ENCODE peak calls at places on chromosomes 12 and 14, in four cellular contexts. Y is heart left ventricle, S is K562, R is spleen. P is an unnamed sample.
A peak's percentile ranks its signal among the peaks of the same experiment; 100 is the strongest.

GRCh38 chr12:89345830-89346740 is 6.2 kb downstream of the DUSP6 start:
- DNase-seq in S (no peak), Y (peak; percentile 70), R (peak; percentile 88), P (no peak)

GRCh38 chr14:21241218-21241819 is 27.9 kb downstream of the HNRNPC start:
- DNase-seq in S (no peak), Y (no peak), R (no peak), P (no peak)

GRCh38 chr14:105062048-105062433 is 3.2 kb downstream of the GPR132 start:
- DNase-seq in S (no peak), Y (no peak), R (peak; percentile 82), P (no peak)

GRCh38 chr14:101791919-101792572 is 30.5 kb downstream of the PPP2R5C start:
- DNase-seq in Y (no peak), S (no peak), R (no peak), P (no peak)

GRCh38 chr14:79698218-79698617 is 513.1 kb downstream of the DIO2 start:
- DNase-seq in S (no peak), Y (no peak), R (no peak), P (no peak)

GRCh38 chr12:54011665-54012532 is 3.1 kb downstream of the HOXC8 start:
- DNase-seq in R (no peak), S (peak; percentile 29), Y (no peak), P (no peak)

GRCh38 chr14:80809663-80810062 is 131.9 kb downstream of the CEP128 start:
- DNase-seq in S (no peak), R (no peak), Y (no peak), P (no peak)

GRCh38 chr14:99672506-99673327 is 11.4 kb upstream of the CYP46A1 start:
- DNase-seq in Y (no peak), R (peak; percentile 68), S (peak; percentile 37), P (peak; percentile 55)

GRCh38 chr12:57893460-57894353 is 47.2 kb upstream of the CTDSP2 start:
- DNase-seq in S (peak; percentile 42), Y (peak; percentile 96), R (no peak), P (peak; percentile 45)

GRCh38 chr12:102454808-102455760 is 25.3 kb downstream of the IGF1 start:
- DNase-seq in S (no peak), R (no peak), Y (peak; percentile 37), P (no peak)

GRCh38 chr14:37711499-37712475 is 116.4 kb downstream of the TTC6 start:
- DNase-seq in S (no peak), Y (no peak), R (no peak), P (no peak)

GRCh38 chr12:106724116-106724515 is 50.4 kb upstream of the RIC8B start:
- DNase-seq in S (no peak), R (no peak), Y (no peak), P (no peak)

GRCh38 chr14:99241314-99242035 is 30.5 kb downstream of the BCL11B start:
- DNase-seq in Y (no peak), R (no peak), S (no peak), P (no peak)

GRCh38 chr14:32567543-32568384 is 238.7 kb downstream of the AKAP6 start:
- DNase-seq in S (no peak), Y (no peak), R (no peak), P (no peak)

GRCh38 chr12:53232641-53233538 is 881 bp upstream of the RARG start:
- DNase-seq in R (no peak), S (peak; percentile 56), Y (peak; percentile 84), P (peak; percentile 64)

GRCh38 chr12:54232790-54233189 is 44.0 kb upstream of the SMUG1 start:
- DNase-seq in Y (no peak), S (no peak), R (no peak), P (no peak)

GRCh38 chr12:87082756-87083155 is 826.6 kb upstream of the MGAT4C start:
- DNase-seq in S (no peak), R (no peak), Y (no peak), P (no peak)

GRCh38 chr14:54462048-54462447 is 20.9 kb upstream of the CNIH1 start:
- DNase-seq in Y (no peak), S (no peak), R (no peak), P (no peak)

GRCh38 chr12:110693731-110694130 is 4.8 kb upstream of the HVCN1 start:
- DNase-seq in R (no peak), Y (peak; percentile 67), S (no peak), P (no peak)

GRCh38 chr14:89171168-89171567 is 245.9 kb downstream of the FOXN3 start:
- DNase-seq in S (no peak), Y (no peak), R (no peak), P (no peak)

GRCh38 chr12:64790166-64790565 is 31.0 kb upstream of the GNS start:
- DNase-seq in S (no peak), R (no peak), Y (no peak), P (no peak)

GRCh38 chr12:48037267-48037915 is 33.1 kb upstream of the COL2A1 start:
- DNase-seq in R (no peak), S (no peak), Y (no peak), P (no peak)

GRCh38 chr12:29314421-29314820 is 66.6 kb downstream of the ERGIC2 start:
- DNase-seq in Y (no peak), R (no peak), S (no peak), P (no peak)

GRCh38 chr12:127550271-127550670 is 716.7 kb upstream of the TMEM132C start:
- DNase-seq in Y (no peak), S (no peak), R (no peak), P (peak; percentile 55)

GRCh38 chr12:123983822-123984485 is 10.9 kb downstream of the ZNF664 start:
- DNase-seq in S (peak; percentile 38), R (no peak), Y (peak; percentile 62), P (no peak)

GRCh38 chr12:124734224-124734788 is 129.4 kb downstream of the SCARB1 start:
- DNase-seq in S (peak; percentile 47), Y (peak; percentile 73), R (no peak), P (no peak)

GRCh38 chr14:70282666-70283065 is 76.8 kb downstream of the COX16 start:
- DNase-seq in Y (no peak), R (no peak), S (no peak), P (no peak)

GRCh38 chr12:24894869-24895268 is 54.0 kb downstream of the BCAT1 start:
- DNase-seq in R (no peak), S (no peak), Y (no peak), P (no peak)

GRCh38 chr12:108798551-108799221 is 58.7 kb downstream of the SSH1 start:
- DNase-seq in R (peak; percentile 51), Y (peak; percentile 49), S (no peak), P (no peak)

GRCh38 chr12:97716356-97716755 is 253.8 kb downstream of the RMST start:
- DNase-seq in S (no peak), R (no peak), Y (no peak), P (no peak)

GRCh38 chr14:93759781-93760307 is 28.4 kb downstream of the PRIMA1 start:
- DNase-seq in S (no peak), R (no peak), Y (peak; percentile 74), P (no peak)

GRCh38 chr12:110794623-110795280 is 52.0 kb upstream of the CCDC63 start:
- DNase-seq in S (no peak), R (peak; percentile 74), Y (peak; percentile 85), P (no peak)

GRCh38 chr14:73774671-73775070 is 60.5 kb upstream of the PNMA1 start:
- DNase-seq in R (peak; percentile 64), Y (no peak), S (no peak), P (no peak)

GRCh38 chr14:106842687-106843086 is 1316.3 kb downstream of the TMEM121 start:
- DNase-seq in Y (no peak), R (no peak), S (peak; percentile 15), P (no peak)

GRCh38 chr12:113534555-113534954 is 62.9 kb upstream of the LHX5 start:
- DNase-seq in S (no peak), R (no peak), Y (no peak), P (no peak)

DNA sequence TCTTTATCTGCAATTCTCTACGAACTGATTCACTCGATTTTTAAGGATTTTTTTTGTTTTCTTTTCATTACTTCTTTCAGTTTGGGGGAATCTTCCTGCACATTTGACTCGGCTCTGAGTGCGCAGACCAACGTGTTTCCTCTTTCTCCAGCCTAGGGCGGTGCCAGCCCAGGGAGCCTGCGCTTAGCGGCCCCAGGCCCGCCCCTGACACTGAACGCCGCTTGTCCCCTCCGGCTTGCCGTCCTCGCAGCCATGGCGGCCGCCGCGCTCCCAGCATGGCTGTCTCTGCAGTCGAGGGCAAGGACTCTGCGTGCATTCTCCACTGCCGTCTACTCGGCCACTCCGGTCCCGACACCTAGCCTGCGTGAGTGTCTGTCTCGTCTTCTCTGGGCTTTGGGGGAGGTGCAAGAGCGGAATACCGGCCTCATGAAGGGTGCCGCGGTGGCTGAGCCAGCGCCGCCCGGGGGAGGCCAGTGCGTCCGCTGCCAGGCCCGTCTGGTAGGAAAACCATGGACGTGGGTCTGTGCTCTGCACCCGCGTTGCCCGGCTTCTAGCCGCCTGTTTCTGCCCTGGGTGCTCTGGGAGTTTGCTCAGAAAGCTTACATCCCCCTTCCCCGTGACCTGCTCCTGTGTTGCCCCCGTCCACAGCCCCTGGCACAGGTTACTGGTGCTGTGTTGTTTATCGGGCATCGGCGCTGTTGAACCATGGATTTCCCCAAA is at the start of gene MRPS35:
- DNase-seq in R (peak; percentile 99), Y (peak; percentile 94), S (peak; percentile 84), P (peak; percentile 78)
- TF ChIP-seq POLR2A in R (peak; percentile 15), Y (peak; percentile 68), S (peak; percentile 97), P (peak; percentile 97)

GRCh38 chr14:36426113-36426512 is 93.9 kb downstream of the NKX2-1 start:
- DNase-seq in S (no peak), Y (no peak), R (no peak), P (no peak)
- TF ChIP-seq POLR2A in S (no peak), Y (no peak), R (no peak), P (no peak)

GRCh38 chr12:43806737-43807072 is 588 bp upstream of the TWF1 start:
- DNase-seq in R (no peak), Y (no peak), S (no peak), P (no peak)

GRCh38 chr12:43805149-43805856 is 814 bp downstream of the TWF1 start:
- DNase-seq in R (no peak), S (no peak), Y (no peak), P (no peak)

GRCh38 chr12:43807361-43807760 is 1.2 kb upstream of the TWF1 start:
- DNase-seq in Y (no peak), R (no peak), S (no peak), P (no peak)

GRCh38 chr12:43812042-43812441 is 5.9 kb upstream of the TWF1 start:
- DNase-seq in S (no peak), Y (no peak), R (no peak), P (no peak)

DNA sequence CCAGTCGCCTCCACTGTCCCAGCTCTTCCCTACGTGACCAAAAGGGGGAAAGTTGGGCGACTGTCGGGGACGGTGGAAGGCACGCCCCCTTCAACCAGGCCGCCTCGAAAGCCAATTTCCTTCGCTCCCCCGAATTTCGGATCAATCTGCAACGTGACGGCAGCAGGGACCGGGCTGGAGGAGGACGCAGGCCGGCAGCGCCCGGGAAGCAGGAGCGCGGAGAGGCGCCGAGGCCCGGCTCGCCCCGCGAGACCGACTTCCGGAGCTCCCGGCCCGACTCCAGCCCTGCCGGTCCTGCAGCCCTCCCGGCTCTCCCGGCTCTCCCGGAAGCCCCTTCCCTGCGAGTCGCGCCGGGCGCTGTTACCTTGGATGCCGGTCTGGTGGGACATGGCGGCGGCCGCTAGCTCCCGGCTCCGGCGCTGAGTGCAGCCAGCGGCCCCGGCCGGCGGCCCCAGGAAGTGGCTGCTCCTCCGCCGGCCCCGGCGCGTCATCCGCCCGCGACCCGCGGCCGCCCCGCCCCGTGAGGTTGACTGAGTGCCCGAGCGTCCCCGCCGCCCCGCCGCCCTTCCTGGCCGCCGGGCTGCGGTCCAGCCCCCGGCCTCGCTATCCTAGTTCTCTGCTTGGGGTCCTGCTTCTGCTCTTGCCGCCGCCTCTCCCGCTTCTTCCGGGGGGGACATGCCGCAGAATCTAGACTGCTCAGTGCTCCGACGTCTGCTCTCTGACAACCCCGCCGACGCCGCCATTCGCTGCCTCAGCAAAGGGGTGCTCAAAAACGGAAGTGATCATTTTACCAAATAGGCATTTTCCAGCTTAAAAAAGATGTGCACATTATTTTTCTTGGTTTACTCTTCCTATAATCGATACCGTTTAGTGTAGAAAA is at the start of gene TWF1:
- DNase-seq in R (peak; percentile 98), Y (peak; percentile 93), S (peak; percentile 88), P (peak; percentile 64)
- TF ChIP-seq POLR2A in R (peak; percentile 75), Y (peak; percentile 75), S (peak; percentile 93), P (peak; percentile 65)

GRCh38 chr14:103715052-103716000 is at the start of the genes XRCC3 and ZFYVE21:
- DNase-seq in R (peak; percentile 99), S (peak; percentile 95), Y (peak; percentile 100), P (peak; percentile 99)
- TF ChIP-seq POLR2A in R (peak; percentile 68), S (peak; percentile 74), Y (peak; percentile 91), P (peak; percentile 85)